ENCODE peak calls at places on chromosomes 12 and 14, in nine cellular contexts. H, I, T, A, V, D, X, F and Q are unnamed samples.

GRCh38 chr14:68199465-68200145 is 380.0 kb downstream of the RAD51B start:
- DNase-seq in H (no peak), I (no peak), T (no peak), A (no peak), V (no peak), D (no peak), X (peak), F (no peak), Q (peak)

GRCh38 chr14:21525995-21526671 is at the start of gene SALL2:
- DNase-seq in H (no peak), I (peak), T (peak), A (no peak), V (peak), D (peak), X (peak), F (peak), Q (no peak)

GRCh38 chr12:12384601-12385321 is 27.9 kb downstream of the BORCS5 start:
- DNase-seq in H (no peak), I (peak), T (peak), A (no peak), V (peak), D (no peak), X (peak), F (peak), Q (no peak)

GRCh38 chr12:90393089-90393488 is 561.9 kb downstream of the CCER1 start:
- DNase-seq in H (no peak), I (no peak), T (no peak), A (no peak), V (no peak), D (no peak), X (no peak), F (no peak), Q (no peak)

GRCh38 chr12:20214286-20214685 is 154.1 kb upstream of the PDE3A start:
- DNase-seq in H (no peak), I (no peak), T (no peak), A (no peak), V (no peak), D (no peak), X (no peak), F (no peak), Q (no peak)

GRCh38 chr12:89836026-89836425 is 127.4 kb upstream of the ATP2B1 start:
- DNase-seq in H (no peak), I (no peak), T (no peak), A (no peak), V (no peak), D (no peak), X (no peak), F (no peak), Q (no peak)

GRCh38 chr12:54215990-54216579 is 27.3 kb upstream of the SMUG1 start:
- DNase-seq in H (no peak), I (peak), T (peak), A (no peak), V (peak), D (peak), X (peak), F (no peak), Q (no peak)

GRCh38 chr12:11656550-11656949 is 7.1 kb downstream of the ETV6 start:
- DNase-seq in H (no peak), I (no peak), T (no peak), A (no peak), V (no peak), D (no peak), X (no peak), F (no peak), Q (no peak)

GRCh38 chr14:58641509-58641908 is 3.7 kb downstream of the DACT1 start:
- DNase-seq in H (no peak), I (no peak), T (no peak), A (no peak), V (no peak), D (no peak), X (no peak), F (no peak), Q (no peak)

GRCh38 chr14:46646796-46647195 is 4.8 kb downstream of the RPL10L start:
- DNase-seq in H (no peak), I (no peak), T (no peak), A (no peak), V (no peak), D (no peak), X (no peak), F (no peak), Q (no peak)

GRCh38 chr12:6329693-6330045 is 12.2 kb downstream of the TNFRSF1A start:
- DNase-seq in H (no peak), I (no peak), T (no peak), A (no peak), V (no peak), D (no peak), X (peak), F (no peak), Q (no peak)

GRCh38 chr12:29149691-29150382 is 759 bp downstream of the FAR2 start:
- DNase-seq in H (no peak), I (peak), T (no peak), A (no peak), V (no peak), D (no peak), X (peak), F (no peak), Q (no peak)

GRCh38 chr12:117809509-117809908 is 159.3 kb downstream of the KSR2 start:
- DNase-seq in H (no peak), I (no peak), T (no peak), A (no peak), V (no peak), D (no peak), X (no peak), F (no peak), Q (no peak)

GRCh38 chr12:89098390-89099102 is 253.8 kb downstream of the DUSP6 start:
- DNase-seq in H (no peak), I (no peak), T (peak), A (no peak), V (no peak), D (no peak), X (peak), F (no peak), Q (no peak)

GRCh38 chr12:5022030-5022429 is 21.6 kb upstream of the KCNA5 start:
- DNase-seq in H (no peak), I (no peak), T (no peak), A (no peak), V (no peak), D (no peak), X (no peak), F (no peak), Q (no peak)

GRCh38 chr12:25698782-25699181 is 145.7 kb upstream of the LMNTD1 start:
- DNase-seq in H (no peak), I (no peak), T (no peak), A (no peak), V (no peak), D (no peak), X (no peak), F (no peak), Q (no peak)